ENCODE peak calls at places on chromosomes 7 and 10, in eight cellular contexts. One of them, this sample, is unnamed.

GRCh38 chr10:48520594-48520993 is 84.3 kb downstream of the ARHGAP22 start:
- DNase-seq in AG08395: no peak
- DNase-seq in AG10803: no peak
- DNase-seq in NCI-H1694: no peak
- DNase-seq in prostate gland: no peak
- DNase-seq in NCI-H69: no peak
- DNase-seq in GM06990: no peak
- DNase-seq in fibroblast of lung: no peak
- DNase-seq in this sample: no peak

GRCh38 chr10:121942749-121943148 is 14.9 kb upstream of the ATE1 start:
- DNase-seq in NCI-H1694: no peak
- DNase-seq in NCI-H69: no peak
- DNase-seq in AG10803: peak; percentile 90
- DNase-seq in GM06990: no peak
- DNase-seq in fibroblast of lung: peak; percentile 91
- DNase-seq in prostate gland: no peak
- DNase-seq in AG08395: peak; percentile 84
- DNase-seq in this sample: no peak

GRCh38 chr10:127911218-127911866 is 4.4 kb downstream of the PTPRE start:
- DNase-seq in NCI-H69: no peak
- DNase-seq in AG10803: no peak
- DNase-seq in NCI-H1694: no peak
- DNase-seq in GM06990: no peak
- DNase-seq in AG08395: no peak
- DNase-seq in prostate gland: no peak
- DNase-seq in fibroblast of lung: no peak
- DNase-seq in this sample: peak; percentile 47

GRCh38 chr7:55438765-55439525 is 73.8 kb downstream of the LANCL2 start:
- DNase-seq in GM06990: no peak
- DNase-seq in AG08395: no peak
- DNase-seq in AG10803: no peak
- DNase-seq in prostate gland: peak; percentile 57
- DNase-seq in NCI-H1694: no peak
- DNase-seq in NCI-H69: peak; percentile 22
- DNase-seq in fibroblast of lung: peak; percentile 73
- DNase-seq in this sample: no peak

GRCh38 chr7:123657304-123657685 is 1.6 kb downstream of the LMOD2 start:
- DNase-seq in GM06990: no peak
- DNase-seq in AG08395: no peak
- DNase-seq in NCI-H69: no peak
- DNase-seq in prostate gland: no peak
- DNase-seq in AG10803: no peak
- DNase-seq in fibroblast of lung: no peak
- DNase-seq in NCI-H1694: no peak
- DNase-seq in this sample: no peak

GRCh38 chr10:3666525-3667302 is 118.3 kb downstream of the KLF6 start:
- DNase-seq in GM06990: no peak
- DNase-seq in NCI-H69: peak; percentile 43
- DNase-seq in AG10803: no peak
- DNase-seq in prostate gland: no peak
- DNase-seq in AG08395: no peak
- DNase-seq in NCI-H1694: no peak
- DNase-seq in fibroblast of lung: no peak
- DNase-seq in this sample: no peak

GRCh38 chr7:150325110-150325611 is 1.8 kb upstream of the ACTR3C start:
- DNase-seq in NCI-H69: no peak
- DNase-seq in NCI-H1694: no peak
- DNase-seq in AG10803: peak; percentile 94
- DNase-seq in prostate gland: no peak
- DNase-seq in GM06990: no peak
- DNase-seq in AG08395: peak; percentile 61
- DNase-seq in fibroblast of lung: peak; percentile 77
- DNase-seq in this sample: peak; percentile 69

GRCh38 chr7:47690902-47691558 is 109.1 kb upstream of the TNS3 start:
- DNase-seq in AG08395: peak; percentile 69
- DNase-seq in NCI-H69: no peak
- DNase-seq in NCI-H1694: no peak
- DNase-seq in AG10803: peak; percentile 94
- DNase-seq in prostate gland: no peak
- DNase-seq in fibroblast of lung: peak; percentile 82
- DNase-seq in GM06990: no peak
- DNase-seq in this sample: no peak

GRCh38 chr10:9634466-9634865 is 1383.2 kb upstream of the CELF2 start:
- DNase-seq in NCI-H1694: no peak
- DNase-seq in AG10803: peak; percentile 37
- DNase-seq in prostate gland: no peak
- DNase-seq in NCI-H69: no peak
- DNase-seq in GM06990: no peak
- DNase-seq in fibroblast of lung: peak; percentile 87
- DNase-seq in AG08395: peak; percentile 31
- DNase-seq in this sample: no peak

GRCh38 chr7:155741061-155741460 is 71.2 kb downstream of the SHH start:
- DNase-seq in GM06990: peak; percentile 62
- DNase-seq in AG08395: no peak
- DNase-seq in prostate gland: no peak
- DNase-seq in NCI-H69: no peak
- DNase-seq in NCI-H1694: no peak
- DNase-seq in fibroblast of lung: no peak
- DNase-seq in AG10803: no peak
- DNase-seq in this sample: no peak

GRCh38 chr7:20440472-20441105 is 109.9 kb downstream of the ITGB8 start:
- DNase-seq in NCI-H69: peak; percentile 22
- DNase-seq in prostate gland: no peak
- DNase-seq in GM06990: no peak
- DNase-seq in AG08395: no peak
- DNase-seq in AG10803: peak; percentile 21
- DNase-seq in NCI-H1694: no peak
- DNase-seq in fibroblast of lung: peak; percentile 20
- DNase-seq in this sample: peak; percentile 65

GRCh38 chr10:70331486-70332268 is 47.9 kb upstream of the NPFFR1 start:
- DNase-seq in AG10803: peak; percentile 93
- DNase-seq in NCI-H69: peak; percentile 91
- DNase-seq in prostate gland: peak; percentile 19
- DNase-seq in AG08395: peak; percentile 92
- DNase-seq in GM06990: peak; percentile 77
- DNase-seq in fibroblast of lung: peak; percentile 94
- DNase-seq in NCI-H1694: peak; percentile 36
- DNase-seq in this sample: peak; percentile 53

GRCh38 chr10:61903184-61903990 is 1.9 kb downstream of the ARID5B start:
- DNase-seq in AG10803: peak; percentile 55
- DNase-seq in AG08395: peak; percentile 56
- DNase-seq in GM06990: peak; percentile 83
- DNase-seq in NCI-H69: peak; percentile 89
- DNase-seq in NCI-H1694: peak; percentile 14
- DNase-seq in fibroblast of lung: peak; percentile 79
- DNase-seq in prostate gland: peak; percentile 61
- DNase-seq in this sample: peak; percentile 71

GRCh38 chr10:112810651-112811215 is 139.3 kb upstream of the TCF7L2 start:
- DNase-seq in AG10803: no peak
- DNase-seq in fibroblast of lung: peak; percentile 57
- DNase-seq in AG08395: no peak
- DNase-seq in GM06990: no peak
- DNase-seq in NCI-H69: no peak
- DNase-seq in NCI-H1694: no peak
- DNase-seq in prostate gland: no peak
- DNase-seq in this sample: peak; percentile 94